ENCODE peak calls at places on chromosomes 7 and 10, in eight cellular contexts. A is tibial artery, K is neural progenitor cell, X is lower lobe of right lung, W is A673, R is mesenchymal stem cell, G is GM23248, Q is ovary. Z is an unnamed sample. For H3K9me3 and H3K4me1, the result is how much of the 10 kb centered on the place peaks cover.

GRCh38 chr7:83936056-83936703 is 258.4 kb downstream of the SEMA3A start:
- DNase-seq in Q (no peak), R (peak), K (peak), W (peak), A (no peak), G (peak), X (peak), Z (no peak)

GRCh38 chr7:27842094-27842493 is 102.1 kb downstream of the TAX1BP1 start:
- DNase-seq in A (no peak), G (peak), K (peak), W (peak), R (no peak), Q (no peak), X (no peak), Z (no peak)

GRCh38 chr7:26858229-26858568 is 6.2 kb downstream of the SKAP2 start:
- DNase-seq in G (no peak), K (no peak), A (no peak), Q (no peak), W (no peak), X (no peak), R (no peak), Z (no peak)

GRCh38 chr7:123011766-123012369 is 16.4 kb upstream of the TAS2R16 start:
- DNase-seq in Q (no peak), A (no peak), K (no peak), X (no peak), G (no peak), W (no peak), R (no peak), Z (no peak)

GRCh38 chr10:34641147-34641912 is 173.8 kb downstream of the PARD3 start:
- DNase-seq in A (no peak), R (no peak), G (no peak), K (no peak), W (no peak), X (no peak), Q (no peak), Z (no peak)

GRCh38 chr7:138661236-138661635 is 39.9 kb downstream of the SVOPL start:
- DNase-seq in R (no peak), X (no peak), K (peak), A (no peak), G (no peak), W (no peak), Q (no peak), Z (no peak)

GRCh38 chr7:156445997-156446761 is 194.4 kb upstream of the RNF32 start:
- DNase-seq in G (no peak), K (no peak), W (no peak), X (no peak), Q (no peak), A (no peak), R (no peak), Z (no peak)

GRCh38 chr7:129073204-129073603 is 18.3 kb upstream of the TNPO3 start:
- DNase-seq in K (no peak), X (no peak), G (no peak), Q (no peak), A (no peak), R (no peak), W (no peak), Z (no peak)

GRCh38 chr7:19587291-19587690 is 121.5 kb downstream of the POLR1F start:
- DNase-seq in A (no peak), G (no peak), X (no peak), R (no peak), Q (no peak), K (peak), W (peak), Z (no peak)

GRCh38 chr7:23523486-23524075 is 8.2 kb downstream of the TRA2A start:
- DNase-seq in K (no peak), Q (no peak), W (no peak), R (no peak), X (no peak), G (no peak), A (no peak), Z (no peak)

GRCh38 chr7:23524473-23524872 is 7.3 kb downstream of the TRA2A start:
- DNase-seq in Q (no peak), K (no peak), W (no peak), X (no peak), R (no peak), G (no peak), A (no peak), Z (no peak)

GRCh38 chr7:23514755-23515154 is 17.0 kb downstream of the TRA2A start:
- DNase-seq in K (no peak), W (no peak), A (no peak), R (no peak), X (no peak), Q (no peak), G (no peak), Z (no peak)

GRCh38 chr7:23520582-23520981 is 11.2 kb downstream of the TRA2A start:
- DNase-seq in Q (no peak), K (no peak), W (no peak), G (no peak), X (no peak), R (no peak), A (no peak), Z (no peak)
- H3K4me3 ChIP-seq in Q (no peak), K (no peak), W (no peak), G (no peak), X (no peak), R (no peak), A (no peak), Z (no peak)

GRCh38 chr10:131174651-131175540 is 136.6 kb downstream of the TCERG1L start:
- DNase-seq in X (no peak), A (no peak), R (no peak), W (no peak), G (no peak), K (no peak), Q (no peak), Z (no peak)

GRCh38 chr10:131174211-131174565 is 137.3 kb downstream of the TCERG1L start:
- DNase-seq in Q (no peak), K (no peak), G (no peak), X (no peak), A (no peak), R (no peak), W (no peak), Z (no peak)

GRCh38 chr10:131177431-131178327 is 133.8 kb downstream of the TCERG1L start:
- DNase-seq in R (no peak), W (peak), A (no peak), Q (peak), X (no peak), K (no peak), G (no peak), Z (no peak)

GRCh38 chr10:131176907-131177306 is 134.6 kb downstream of the TCERG1L start:
- DNase-seq in K (no peak), Q (no peak), A (no peak), R (no peak), X (no peak), G (no peak), W (no peak), Z (no peak)

GRCh38 chr10:131175891-131176290 is 135.6 kb downstream of the TCERG1L start:
- DNase-seq in X (no peak), R (no peak), Q (no peak), K (no peak), W (no peak), G (no peak), A (no peak), Z (no peak)
- H3K9me3 ChIP-seq in X (under half), R (under half), Q (under half), K (under half), W (under half), G (under half), A (under half), Z (under half)

DNA sequence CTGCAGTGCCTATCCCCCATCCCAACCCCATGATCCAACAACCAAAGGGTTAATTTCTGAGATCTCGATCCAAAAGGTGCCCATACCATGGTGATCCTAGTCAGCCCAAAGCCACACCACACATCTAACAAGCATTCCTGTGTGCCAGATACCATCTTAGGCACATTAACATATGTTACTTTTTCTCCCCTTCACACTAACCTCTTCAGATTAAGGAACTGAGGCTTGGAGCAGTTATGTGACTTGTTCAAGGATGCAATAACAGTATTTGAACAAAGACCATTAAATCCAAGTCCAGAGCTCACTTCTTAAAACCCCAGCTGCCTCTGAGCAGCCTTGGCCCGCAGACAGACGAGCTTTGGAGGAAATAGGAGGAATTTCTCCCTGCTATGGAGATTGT is 327.3 kb downstream of the KCNMA1 start:
- DNase-seq in Q (no peak), R (no peak), K (no peak), X (no peak), G (no peak), A (no peak), W (no peak), Z (no peak)
- H3K4me1 ChIP-seq in Q (under half), R (under half), K (under half), X (under half), G (under half), A (under half), W (under half), Z (under half)

GRCh38 chr10:98295401-98295811 is 27.4 kb upstream of the LOXL4 start:
- DNase-seq in Q (no peak), A (no peak), G (peak), R (no peak), W (no peak), K (no peak), X (no peak), Z (no peak)
- H3K4me3 ChIP-seq in Q (no peak), A (no peak), G (peak), R (no peak), W (no peak), K (no peak), X (no peak), Z (peak)

GRCh38 chr7:158308001-158308400 is 279.6 kb downstream of the PTPRN2 start:
- DNase-seq in A (no peak), R (no peak), X (no peak), W (no peak), Q (no peak), G (no peak), K (no peak), Z (no peak)

GRCh38 chr7:158310924-158311713 is 276.5 kb downstream of the PTPRN2 start:
- DNase-seq in G (no peak), W (no peak), K (no peak), X (no peak), A (no peak), R (no peak), Q (no peak), Z (no peak)

GRCh38 chr7:158311791-158312190 is 275.8 kb downstream of the PTPRN2 start:
- DNase-seq in W (no peak), G (no peak), X (no peak), A (no peak), R (no peak), Q (no peak), K (no peak), Z (no peak)

GRCh38 chr7:158312789-158313188 is 274.8 kb downstream of the PTPRN2 start:
- DNase-seq in Q (no peak), K (no peak), R (no peak), W (no peak), X (no peak), G (no peak), A (no peak), Z (no peak)

GRCh38 chr7:158309844-158310763 is 277.5 kb downstream of the PTPRN2 start:
- DNase-seq in X (no peak), K (no peak), G (no peak), A (no peak), Q (no peak), R (no peak), W (no peak), Z (no peak)
- H3K9me3 ChIP-seq in X (under half), K (under half), G (under half), A (under half), Q (under half), R (under half), W (under half), Z (under half)